ENCODE peak calls at places on chromosomes 5 and 9, in four cellular contexts. One of them, this sample, is unnamed.

GRCh38 chr9:133701981-133702797 is 36.0 kb downstream of the SARDH start:
- DNase-seq in MCF 10A: no peak
- DNase-seq in sigmoid colon: peak
- DNase-seq in progenitor cell of endocrine pancreas: no peak
- DNase-seq in this sample: no peak

GRCh38 chr9:123928471-123929176 is 1.3 kb downstream of the DENND1A start:
- DNase-seq in MCF 10A: peak
- DNase-seq in sigmoid colon: no peak
- DNase-seq in progenitor cell of endocrine pancreas: no peak
- DNase-seq in this sample: no peak

GRCh38 chr5:30069441-30070263 is 1123.8 kb upstream of the CDH6 start:
- DNase-seq in sigmoid colon: no peak
- DNase-seq in MCF 10A: no peak
- DNase-seq in progenitor cell of endocrine pancreas: peak
- DNase-seq in this sample: no peak

GRCh38 chr5:67375606-67376005 is 179.0 kb upstream of the CD180 start:
- DNase-seq in MCF 10A: no peak
- DNase-seq in progenitor cell of endocrine pancreas: no peak
- DNase-seq in sigmoid colon: no peak
- DNase-seq in this sample: no peak

GRCh38 chr9:87635656-87636501 is 90.0 kb upstream of the CTSL start:
- DNase-seq in sigmoid colon: no peak
- DNase-seq in progenitor cell of endocrine pancreas: no peak
- DNase-seq in MCF 10A: no peak
- DNase-seq in this sample: no peak

GRCh38 chr5:159911349-159911748 is 4.9 kb upstream of the ADRA1B start:
- DNase-seq in progenitor cell of endocrine pancreas: no peak
- DNase-seq in sigmoid colon: no peak
- DNase-seq in MCF 10A: no peak
- DNase-seq in this sample: no peak

GRCh38 chr5:175859422-175859821 is 12.0 kb upstream of the CPLX2 start:
- DNase-seq in progenitor cell of endocrine pancreas: no peak
- DNase-seq in MCF 10A: no peak
- DNase-seq in sigmoid colon: no peak
- DNase-seq in this sample: no peak

GRCh38 chr5:144142030-144142825 is 28.2 kb downstream of the YIPF5 start:
- DNase-seq in progenitor cell of endocrine pancreas: no peak
- DNase-seq in sigmoid colon: no peak
- DNase-seq in MCF 10A: peak
- DNase-seq in this sample: no peak

GRCh38 chr9:19085295-19085694 is 17.4 kb downstream of the HAUS6 start:
- DNase-seq in progenitor cell of endocrine pancreas: no peak
- DNase-seq in MCF 10A: peak
- DNase-seq in sigmoid colon: no peak
- DNase-seq in this sample: no peak

GRCh38 chr9:37902804-37903580 is 935 bp downstream of the SLC25A51 start:
- DNase-seq in MCF 10A: peak
- DNase-seq in sigmoid colon: no peak
- DNase-seq in progenitor cell of endocrine pancreas: no peak
- DNase-seq in this sample: no peak

GRCh38 chr5:175728885-175729828 is 71.3 kb downstream of the HRH2 start:
- DNase-seq in MCF 10A: no peak
- DNase-seq in sigmoid colon: peak
- DNase-seq in progenitor cell of endocrine pancreas: peak
- DNase-seq in this sample: no peak

GRCh38 chr9:92189782-92190535 is 74.7 kb upstream of the SPTLC1 start:
- DNase-seq in progenitor cell of endocrine pancreas: no peak
- DNase-seq in sigmoid colon: no peak
- DNase-seq in MCF 10A: no peak
- DNase-seq in this sample: no peak

GRCh38 chr9:113409481-113409880 is 994 bp downstream of the POLE3 start:
- DNase-seq in MCF 10A: no peak
- DNase-seq in sigmoid colon: no peak
- DNase-seq in progenitor cell of endocrine pancreas: no peak
- DNase-seq in this sample: no peak

GRCh38 chr5:4295663-4296339 is 700.2 kb downstream of the IRX1 start:
- DNase-seq in progenitor cell of endocrine pancreas: peak
- DNase-seq in MCF 10A: peak
- DNase-seq in sigmoid colon: no peak
- DNase-seq in this sample: no peak

GRCh38 chr9:98442541-98442940 is 187.1 kb upstream of the TBC1D2 start:
- DNase-seq in MCF 10A: no peak
- DNase-seq in sigmoid colon: no peak
- DNase-seq in progenitor cell of endocrine pancreas: no peak
- DNase-seq in this sample: no peak

GRCh38 chr5:72790188-72790587 is 26.3 kb upstream of the TNPO1 start:
- DNase-seq in sigmoid colon: no peak
- DNase-seq in MCF 10A: peak
- DNase-seq in progenitor cell of endocrine pancreas: no peak
- DNase-seq in this sample: no peak

GRCh38 chr9:123318961-123319421 is 37.0 kb upstream of the CRB2 start:
- DNase-seq in progenitor cell of endocrine pancreas: no peak
- DNase-seq in sigmoid colon: peak
- DNase-seq in MCF 10A: no peak
- DNase-seq in this sample: no peak

GRCh38 chr5:8693341-8693844 is 824.4 kb downstream of the MTRR start:
- DNase-seq in sigmoid colon: no peak
- DNase-seq in MCF 10A: no peak
- DNase-seq in progenitor cell of endocrine pancreas: no peak
- DNase-seq in this sample: no peak

GRCh38 chr9:81804306-81804705 is 115.0 kb upstream of the TLE1 start:
- DNase-seq in MCF 10A: no peak
- DNase-seq in sigmoid colon: no peak
- DNase-seq in progenitor cell of endocrine pancreas: no peak
- DNase-seq in this sample: no peak

GRCh38 chr5:157280511-157280910 is 14.6 kb downstream of the CYFIP2 start:
- DNase-seq in progenitor cell of endocrine pancreas: no peak
- DNase-seq in MCF 10A: no peak
- DNase-seq in sigmoid colon: no peak
- DNase-seq in this sample: no peak

GRCh38 chr5:135829681-135830383 is 4.6 kb upstream of the SLC25A48 start:
- DNase-seq in MCF 10A: peak
- DNase-seq in progenitor cell of endocrine pancreas: peak
- DNase-seq in sigmoid colon: peak
- DNase-seq in this sample: no peak

GRCh38 chr9:95032580-95033298 is 284.8 kb downstream of the FANCC start:
- DNase-seq in MCF 10A: no peak
- DNase-seq in sigmoid colon: no peak
- DNase-seq in progenitor cell of endocrine pancreas: no peak
- DNase-seq in this sample: no peak

GRCh38 chr5:173451031-173451430 is 122.8 kb upstream of the STC2 start:
- DNase-seq in sigmoid colon: no peak
- DNase-seq in progenitor cell of endocrine pancreas: no peak
- DNase-seq in MCF 10A: peak
- DNase-seq in this sample: no peak

GRCh38 chr9:26462213-26462612 is 430.4 kb downstream of the CAAP1 start:
- DNase-seq in MCF 10A: peak
- DNase-seq in sigmoid colon: no peak
- DNase-seq in progenitor cell of endocrine pancreas: no peak
- DNase-seq in this sample: no peak

GRCh38 chr5:170440771-170441370 is 51.7 kb upstream of the KCNMB1 start:
- DNase-seq in MCF 10A: no peak
- DNase-seq in sigmoid colon: no peak
- DNase-seq in progenitor cell of endocrine pancreas: no peak
- DNase-seq in this sample: no peak

GRCh38 chr9:31028137-31028536 is 1356.3 kb upstream of the ACO1 start:
- DNase-seq in sigmoid colon: no peak
- DNase-seq in progenitor cell of endocrine pancreas: no peak
- DNase-seq in MCF 10A: no peak
- DNase-seq in this sample: no peak

GRCh38 chr5:37723147-37723961 is 116.5 kb downstream of the GDNF start:
- DNase-seq in MCF 10A: peak
- DNase-seq in progenitor cell of endocrine pancreas: no peak
- DNase-seq in sigmoid colon: peak
- DNase-seq in this sample: no peak

GRCh38 chr5:10611290-10611689 is 47.4 kb downstream of the ANKRD33B start:
- DNase-seq in MCF 10A: no peak
- DNase-seq in progenitor cell of endocrine pancreas: no peak
- DNase-seq in sigmoid colon: no peak
- DNase-seq in this sample: no peak

GRCh38 chr9:105637787-105638395 is 24.4 kb upstream of the TAL2 start:
- DNase-seq in progenitor cell of endocrine pancreas: no peak
- DNase-seq in sigmoid colon: no peak
- DNase-seq in MCF 10A: no peak
- DNase-seq in this sample: no peak

GRCh38 chr5:74990194-74990593 is 62.2 kb downstream of the GCNT4 start:
- DNase-seq in sigmoid colon: no peak
- DNase-seq in MCF 10A: no peak
- DNase-seq in progenitor cell of endocrine pancreas: no peak
- DNase-seq in this sample: no peak

GRCh38 chr5:74993743-74994142 is 58.6 kb downstream of the GCNT4 start:
- DNase-seq in sigmoid colon: no peak
- DNase-seq in MCF 10A: no peak
- DNase-seq in progenitor cell of endocrine pancreas: no peak
- DNase-seq in this sample: no peak

GRCh38 chr5:74991522-74991921 is 60.8 kb downstream of the GCNT4 start:
- DNase-seq in MCF 10A: no peak
- DNase-seq in sigmoid colon: no peak
- DNase-seq in progenitor cell of endocrine pancreas: no peak
- DNase-seq in this sample: no peak

GRCh38 chr5:74992791-74993190 is 59.6 kb downstream of the GCNT4 start:
- DNase-seq in sigmoid colon: no peak
- DNase-seq in progenitor cell of endocrine pancreas: no peak
- DNase-seq in MCF 10A: peak
- DNase-seq in this sample: no peak

DNA sequence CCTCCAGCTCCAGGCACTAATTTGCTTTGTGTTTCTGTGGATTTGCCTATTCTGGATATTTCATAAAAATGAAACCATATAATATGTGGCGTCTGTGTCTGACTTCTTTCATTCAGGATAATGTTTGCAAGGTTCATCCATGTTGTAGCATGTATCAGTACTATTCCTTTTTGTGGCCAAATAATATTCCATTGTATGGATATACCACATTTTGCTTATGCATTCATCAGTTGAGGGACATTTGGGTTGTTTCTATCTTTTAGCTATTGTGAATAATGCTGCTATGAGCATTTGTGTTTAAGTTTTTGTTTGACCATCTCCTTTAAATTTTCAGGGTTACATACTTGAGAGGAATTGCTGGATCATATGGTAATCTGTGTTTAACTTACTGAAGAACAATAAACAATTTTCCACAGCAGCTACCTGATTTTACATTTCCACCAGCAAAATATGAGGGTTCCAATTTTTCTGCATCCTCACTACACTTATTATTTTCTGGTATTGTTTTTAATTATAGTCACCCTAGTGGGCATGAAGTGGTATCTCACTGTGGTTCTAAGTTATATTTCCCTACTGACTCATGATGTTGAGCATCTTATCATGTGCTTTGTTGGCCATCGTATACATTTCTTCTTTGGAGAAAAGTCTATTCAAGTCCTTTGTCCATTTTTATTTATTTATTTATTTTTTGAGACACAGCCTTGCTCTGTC is 63.9 kb downstream of the GCNT4 start:
- DNase-seq in MCF 10A: no peak
- DNase-seq in progenitor cell of endocrine pancreas: no peak
- DNase-seq in sigmoid colon: no peak
- DNase-seq in this sample: no peak
- TF ChIP-seq CTCF in MCF 10A: no peak
- TF ChIP-seq CTCF in progenitor cell of endocrine pancreas: no peak
- TF ChIP-seq CTCF in sigmoid colon: no peak
- TF ChIP-seq CTCF in this sample: no peak

DNA sequence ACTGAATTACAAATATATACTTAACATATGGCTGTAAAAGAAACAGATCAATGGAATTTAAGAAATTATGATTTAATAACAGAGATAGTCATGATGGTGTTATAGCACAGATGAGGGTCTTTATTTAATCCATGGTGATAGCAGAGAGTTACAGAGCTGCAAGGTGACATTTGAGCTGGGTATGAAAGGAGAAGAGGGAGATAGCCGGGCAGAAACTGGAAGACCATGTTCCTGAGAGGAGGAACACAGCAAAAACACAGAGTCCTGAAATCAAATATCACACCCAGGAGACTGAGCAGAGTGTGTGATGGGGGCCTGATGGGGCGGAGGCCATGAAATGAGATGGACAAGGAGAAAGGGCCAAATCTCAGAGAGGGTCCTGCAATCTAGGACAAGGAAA is 163.4 kb downstream of the PJA2 start:
- DNase-seq in sigmoid colon: no peak
- DNase-seq in progenitor cell of endocrine pancreas: no peak
- DNase-seq in MCF 10A: no peak
- DNase-seq in this sample: no peak
- TF ChIP-seq CTCF in sigmoid colon: no peak
- TF ChIP-seq CTCF in progenitor cell of endocrine pancreas: no peak
- TF ChIP-seq CTCF in MCF 10A: no peak
- TF ChIP-seq CTCF in this sample: no peak

GRCh38 chr5:31380049-31380448 is 151.8 kb downstream of the DROSHA start:
- DNase-seq in progenitor cell of endocrine pancreas: no peak
- DNase-seq in sigmoid colon: no peak
- DNase-seq in MCF 10A: no peak
- DNase-seq in this sample: no peak
- TF ChIP-seq CTCF in progenitor cell of endocrine pancreas: no peak
- TF ChIP-seq CTCF in sigmoid colon: no peak
- TF ChIP-seq CTCF in MCF 10A: no peak
- TF ChIP-seq CTCF in this sample: no peak

GRCh38 chr5:143036146-143036927 is 266.2 kb downstream of the ARHGAP26 start:
- DNase-seq in MCF 10A: no peak
- DNase-seq in progenitor cell of endocrine pancreas: no peak
- DNase-seq in sigmoid colon: no peak
- DNase-seq in this sample: no peak
- TF ChIP-seq CTCF in MCF 10A: no peak
- TF ChIP-seq CTCF in progenitor cell of endocrine pancreas: no peak
- TF ChIP-seq CTCF in sigmoid colon: no peak
- TF ChIP-seq CTCF in this sample: no peak

DNA sequence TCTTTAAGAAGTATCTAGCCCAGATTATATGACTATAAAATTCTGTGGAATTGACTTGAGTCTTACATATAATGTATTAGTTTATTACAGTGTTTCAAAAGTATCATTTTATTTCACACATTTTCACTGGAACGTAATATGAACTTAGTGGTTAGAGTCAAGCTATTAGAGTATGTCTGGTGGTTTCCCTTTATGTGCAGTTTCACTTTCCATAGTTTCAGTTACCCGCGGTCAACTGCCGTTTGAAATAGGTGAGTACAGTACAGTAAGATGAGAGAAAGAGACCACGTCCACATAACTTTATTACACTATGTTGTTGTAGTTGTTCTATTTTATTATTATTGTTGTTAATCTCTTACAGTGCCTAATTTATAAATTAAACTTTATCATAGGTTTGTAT is 50.5 kb downstream of the COMMD10 start:
- DNase-seq in progenitor cell of endocrine pancreas: no peak
- DNase-seq in MCF 10A: no peak
- DNase-seq in sigmoid colon: no peak
- DNase-seq in this sample: no peak
- TF ChIP-seq CTCF in progenitor cell of endocrine pancreas: no peak
- TF ChIP-seq CTCF in MCF 10A: no peak
- TF ChIP-seq CTCF in sigmoid colon: no peak
- TF ChIP-seq CTCF in this sample: no peak

GRCh38 chr5:51960617-51961115 is 577.4 kb downstream of the ISL1 start:
- DNase-seq in MCF 10A: peak
- DNase-seq in sigmoid colon: no peak
- DNase-seq in progenitor cell of endocrine pancreas: no peak
- DNase-seq in this sample: no peak
- TF ChIP-seq CTCF in MCF 10A: peak
- TF ChIP-seq CTCF in sigmoid colon: no peak
- TF ChIP-seq CTCF in progenitor cell of endocrine pancreas: no peak
- TF ChIP-seq CTCF in this sample: no peak

GRCh38 chr5:138752951-138753793 is at the start of gene CTNNA1:
- DNase-seq in MCF 10A: peak
- DNase-seq in sigmoid colon: peak
- DNase-seq in progenitor cell of endocrine pancreas: peak
- DNase-seq in this sample: peak
- TF ChIP-seq CTCF in MCF 10A: no peak
- TF ChIP-seq CTCF in sigmoid colon: no peak
- TF ChIP-seq CTCF in progenitor cell of endocrine pancreas: peak
- TF ChIP-seq CTCF in this sample: no peak

GRCh38 chr5:179795863-179796833 is 2.4 kb downstream of the LTC4S start:
- DNase-seq in sigmoid colon: peak
- DNase-seq in progenitor cell of endocrine pancreas: peak
- DNase-seq in MCF 10A: peak
- DNase-seq in this sample: peak
- TF ChIP-seq CTCF in sigmoid colon: peak
- TF ChIP-seq CTCF in progenitor cell of endocrine pancreas: peak
- TF ChIP-seq CTCF in MCF 10A: peak
- TF ChIP-seq CTCF in this sample: peak